ENCODE peak calls at places on chromosomes 2 and 18, in four cellular contexts. One of them, this sample, is unnamed.
A peak's percentile ranks its signal among the peaks of the same experiment; 100 is the strongest.

GRCh38 chr2:140586379-140586778 is 1544.4 kb downstream of the LRP1B start:
- DNase-seq in GM23248: peak; percentile 37
- DNase-seq in amniotic stem cell: no peak
- DNase-seq in K562: no peak
- DNase-seq in this sample: peak; percentile 21

GRCh38 chr18:24016643-24017042 is 2.1 kb downstream of the TTC39C start:
- DNase-seq in GM23248: peak; percentile 34
- DNase-seq in amniotic stem cell: no peak
- DNase-seq in K562: no peak
- DNase-seq in this sample: no peak

GRCh38 chr2:30608643-30609042 is 161.6 kb downstream of the LCLAT1 start:
- DNase-seq in GM23248: peak; percentile 10
- DNase-seq in amniotic stem cell: no peak
- DNase-seq in K562: peak; percentile 10
- DNase-seq in this sample: no peak

GRCh38 chr2:181656450-181657261 is at the start of gene CERKL:
- DNase-seq in GM23248: peak; percentile 36
- DNase-seq in amniotic stem cell: no peak
- DNase-seq in K562: no peak
- DNase-seq in this sample: peak; percentile 33

GRCh38 chr2:153405196-153405595 is 73.4 kb downstream of the RPRM start:
- DNase-seq in GM23248: no peak
- DNase-seq in amniotic stem cell: no peak
- DNase-seq in K562: no peak
- DNase-seq in this sample: no peak

GRCh38 chr2:71963295-71963694 is 184.4 kb downstream of the CYP26B1 start:
- DNase-seq in GM23248: peak; percentile 21
- DNase-seq in amniotic stem cell: no peak
- DNase-seq in K562: no peak
- DNase-seq in this sample: no peak

GRCh38 chr2:238908960-238909951 is 61.4 kb downstream of the TWIST2 start:
- DNase-seq in GM23248: peak; percentile 78
- DNase-seq in amniotic stem cell: no peak
- DNase-seq in K562: no peak
- DNase-seq in this sample: no peak

GRCh38 chr18:32237024-32237423 is 47.2 kb downstream of the MEP1B start:
- DNase-seq in GM23248: no peak
- DNase-seq in amniotic stem cell: no peak
- DNase-seq in K562: no peak
- DNase-seq in this sample: no peak

GRCh38 chr2:239903803-239904202 is 121.3 kb downstream of the NDUFA10 start:
- DNase-seq in GM23248: no peak
- DNase-seq in amniotic stem cell: no peak
- DNase-seq in K562: no peak
- DNase-seq in this sample: no peak

GRCh38 chr2:120520929-120521912 is 175.3 kb downstream of the INHBB start:
- DNase-seq in GM23248: peak; percentile 57
- DNase-seq in amniotic stem cell: no peak
- DNase-seq in K562: peak; percentile 72
- DNase-seq in this sample: peak; percentile 42

GRCh38 chr2:235966396-235966795 is 201.8 kb downstream of the GBX2 start:
- DNase-seq in GM23248: no peak
- DNase-seq in amniotic stem cell: no peak
- DNase-seq in K562: no peak
- DNase-seq in this sample: no peak

GRCh38 chr18:77088977-77089795 is 43.4 kb downstream of the MBP start:
- DNase-seq in GM23248: no peak
- DNase-seq in amniotic stem cell: no peak
- DNase-seq in K562: no peak
- DNase-seq in this sample: no peak

GRCh38 chr2:140624188-140624587 is 1506.6 kb downstream of the LRP1B start:
- DNase-seq in GM23248: no peak
- DNase-seq in amniotic stem cell: no peak
- DNase-seq in K562: no peak
- DNase-seq in this sample: no peak

GRCh38 chr2:76275788-76276187 is 565.1 kb upstream of the GCFC2 start:
- DNase-seq in GM23248: no peak
- DNase-seq in amniotic stem cell: no peak
- DNase-seq in K562: no peak
- DNase-seq in this sample: no peak

GRCh38 chr18:79949571-79950439 is 1.6 kb downstream of the SLC66A2 start:
- DNase-seq in GM23248: peak; percentile 20
- DNase-seq in amniotic stem cell: no peak
- DNase-seq in K562: no peak
- DNase-seq in this sample: no peak

GRCh38 chr2:229340086-229340760 is 69.1 kb upstream of the PID1 start:
- DNase-seq in GM23248: peak; percentile 82
- DNase-seq in amniotic stem cell: no peak
- DNase-seq in K562: no peak
- DNase-seq in this sample: peak; percentile 10

GRCh38 chr2:106147159-106147558 is 46.9 kb downstream of the UXS1 start:
- DNase-seq in GM23248: peak; percentile 70
- DNase-seq in amniotic stem cell: peak; percentile 13
- DNase-seq in K562: no peak
- DNase-seq in this sample: peak; percentile 65

GRCh38 chr2:10165816-10166488 is 43.4 kb downstream of the RRM2 start:
- DNase-seq in GM23248: no peak
- DNase-seq in amniotic stem cell: no peak
- DNase-seq in K562: no peak
- DNase-seq in this sample: no peak

GRCh38 chr18:52370841-52371240 is 30.8 kb downstream of the DCC start:
- DNase-seq in GM23248: no peak
- DNase-seq in amniotic stem cell: no peak
- DNase-seq in K562: no peak
- DNase-seq in this sample: no peak

GRCh38 chr18:56562479-56562878 is 75.9 kb downstream of the TXNL1 start:
- DNase-seq in GM23248: no peak
- DNase-seq in amniotic stem cell: no peak
- DNase-seq in K562: no peak
- DNase-seq in this sample: no peak

GRCh38 chr2:45337396-45337795 is 273.7 kb downstream of the SRBD1 start:
- DNase-seq in GM23248: no peak
- DNase-seq in amniotic stem cell: no peak
- DNase-seq in K562: no peak
- DNase-seq in this sample: no peak

GRCh38 chr2:130913891-130914290 is 77.2 kb downstream of the ARHGEF4 start:
- DNase-seq in GM23248: no peak
- DNase-seq in amniotic stem cell: no peak
- DNase-seq in K562: no peak
- DNase-seq in this sample: no peak

GRCh38 chr2:4219571-4219970 is 516.2 kb downstream of the DCDC2C start:
- DNase-seq in GM23248: no peak
- DNase-seq in amniotic stem cell: no peak
- DNase-seq in K562: no peak
- DNase-seq in this sample: no peak

This sample was measured in HTR-8/SVneo.